ENCODE peak calls at places on chromosome 22, in ten cellular contexts. U is cardiac muscle cell, L is AG08395, C is NCI-H1105 treated with DMSO at 0.1 percent for 48 hours, Q is chondrocyte, E is HS-5, Z is NCI-H146, N is DMS53, M is naive B cell, K is EL. P is an unnamed sample.

GRCh38 chr22:33512961-33513360 is 407.3 kb downstream of the LARGE1 start:
- DNase-seq in U (no peak), L (no peak), C (no peak), Q (no peak), E (no peak), Z (no peak), N (no peak), M (no peak), K (no peak), P (no peak)

GRCh38 chr22:31212783-31213626 is 907 bp downstream of the LIMK2 start:
- DNase-seq in U (no peak), L (no peak), C (no peak), Q (no peak), E (no peak), Z (no peak), N (no peak), M (no peak), K (peak), P (no peak)

GRCh38 chr22:22507743-22508273 is 734 bp downstream of the ZNF280B start:
- DNase-seq in U (no peak), L (no peak), C (no peak), Q (no peak), E (no peak), Z (peak), N (no peak), M (no peak), K (no peak), P (no peak)

GRCh38 chr22:49046546-49047305 is 780.9 kb downstream of the BRD1 start:
- DNase-seq in U (no peak), L (peak), C (peak), Q (no peak), E (no peak), Z (peak), N (no peak), M (no peak), K (no peak), P (no peak)

GRCh38 chr22:46062232-46062615 is 85.3 kb upstream of the WNT7B start:
- DNase-seq in U (no peak), L (no peak), C (no peak), Q (no peak), E (no peak), Z (no peak), N (no peak), M (no peak), K (no peak), P (no peak)

GRCh38 chr22:49212466-49212865 is 615.2 kb downstream of the BRD1 start:
- DNase-seq in U (no peak), L (no peak), C (no peak), Q (peak), E (no peak), Z (no peak), N (no peak), M (no peak), K (no peak), P (no peak)

GRCh38 chr22:46148885-46149492 is 1.3 kb upstream of the PPARA start:
- DNase-seq in U (no peak), L (no peak), C (no peak), Q (no peak), E (no peak), Z (no peak), N (no peak), M (peak), K (no peak), P (no peak)

GRCh38 chr22:43343262-43343988 is at the start of gene SCUBE1:
- DNase-seq in U (peak), L (peak), C (peak), Q (no peak), E (no peak), Z (peak), N (peak), M (peak), K (peak), P (peak)

GRCh38 chr22:23673826-23674690 is 16.8 kb upstream of the RGL4 start:
- DNase-seq in U (no peak), L (no peak), C (no peak), Q (peak), E (no peak), Z (no peak), N (no peak), M (no peak), K (no peak), P (no peak)

GRCh38 chr22:22802346-22802970 is 85.2 kb upstream of the IGLL5 start:
- DNase-seq in U (peak), L (no peak), C (no peak), Q (no peak), E (no peak), Z (peak), N (no peak), M (no peak), K (no peak), P (no peak)

GRCh38 chr22:32564170-32565001 is 89.8 kb downstream of the FBXO7 start:
- DNase-seq in U (peak), L (peak), C (no peak), Q (no peak), E (no peak), Z (no peak), N (no peak), M (no peak), K (peak), P (peak)

GRCh38 chr22:49062155-49063039 is 765.3 kb downstream of the BRD1 start:
- DNase-seq in U (no peak), L (no peak), C (peak), Q (peak), E (no peak), Z (peak), N (no peak), M (no peak), K (no peak), P (no peak)

GRCh38 chr22:37007666-37008065 is 11.6 kb downstream of the TST start:
- DNase-seq in U (peak), L (no peak), C (no peak), Q (no peak), E (no peak), Z (no peak), N (no peak), M (no peak), K (no peak), P (no peak)

GRCh38 chr22:49929553-49929979 is 11.1 kb downstream of the CRELD2 start:
- DNase-seq in U (peak), L (peak), C (peak), Q (no peak), E (no peak), Z (peak), N (peak), M (peak), K (peak), P (peak)

GRCh38 chr22:40237241-40237640 is 59.5 kb downstream of the TNRC6B start:
- DNase-seq in U (no peak), L (no peak), C (no peak), Q (no peak), E (no peak), Z (no peak), N (no peak), M (no peak), K (no peak), P (no peak)

GRCh38 chr22:49855491-49855911 is 1.9 kb downstream of the ZBED4 start:
- DNase-seq in U (peak), L (no peak), C (no peak), Q (no peak), E (no peak), Z (no peak), N (peak), M (no peak), K (peak), P (no peak)

GRCh38 chr22:39287076-39287743 is 32.2 kb downstream of the RPL3 start:
- DNase-seq in U (no peak), L (no peak), C (no peak), Q (no peak), E (no peak), Z (no peak), N (no peak), M (peak), K (no peak), P (no peak)

GRCh38 chr22:22565991-22566390 is 6.9 kb upstream of the PRAME start:
- DNase-seq in U (peak), L (no peak), C (no peak), Q (no peak), E (peak), Z (no peak), N (no peak), M (no peak), K (peak), P (no peak)

GRCh38 chr22:42803454-42803853 is 53.6 kb downstream of the ARFGAP3 start:
- DNase-seq in U (no peak), L (no peak), C (peak), Q (no peak), E (no peak), Z (peak), N (peak), M (no peak), K (no peak), P (no peak)